ENCODE peak calls at places on chromosomes 13 and 19, in ten cellular contexts. U, L, O, Z, W, B, X, Y, K and D are unnamed samples. For H3K4me1, the result is how much of the 10 kb centered on the place peaks cover.

GRCh38 chr13:34822681-34823080 is 119.4 kb upstream of the NBEA start:
- DNase-seq in U (no peak), L (no peak), O (no peak), Z (no peak), W (no peak), B (no peak), X (no peak), Y (no peak), K (no peak), D (no peak)

GRCh38 chr19:39998511-39998910 is 1.7 kb downstream of the ZNF546 start:
- DNase-seq in U (no peak), L (peak), O (no peak), Z (no peak), W (peak), B (no peak), X (no peak), Y (no peak), K (no peak), D (no peak)

GRCh38 chr13:63625869-63626268 is 2210.2 kb upstream of the PCDH20 start:
- DNase-seq in U (no peak), L (peak), O (no peak), Z (peak), W (peak), B (no peak), X (no peak), Y (no peak), K (no peak), D (no peak)

GRCh38 chr13:99218545-99218944 is 17.9 kb downstream of the UBAC2 start:
- DNase-seq in U (peak), L (peak), O (no peak), Z (no peak), W (no peak), B (peak), X (no peak), Y (no peak), K (no peak), D (no peak)

GRCh38 chr13:65787087-65787486 is 1443.0 kb downstream of the PCDH9 start:
- DNase-seq in U (no peak), L (peak), O (no peak), Z (no peak), W (no peak), B (no peak), X (no peak), Y (no peak), K (no peak), D (no peak)

GRCh38 chr19:52897149-52897935 is at the start of gene ZNF320:
- DNase-seq in U (peak), L (peak), O (peak), Z (peak), W (peak), B (peak), X (peak), Y (peak), K (peak), D (peak)

GRCh38 chr13:78022164-78022877 is 103.7 kb upstream of the EDNRB start:
- DNase-seq in U (no peak), L (peak), O (peak), Z (peak), W (no peak), B (peak), X (peak), Y (peak), K (peak), D (no peak)

GRCh38 chr13:19382111-19382510 is 179.2 kb downstream of the TPTE2 start:
- DNase-seq in U (no peak), L (no peak), O (no peak), Z (no peak), W (no peak), B (no peak), X (no peak), Y (no peak), K (no peak), D (no peak)

GRCh38 chr13:45511310-45512147 is 46.8 kb downstream of the COG3 start:
- DNase-seq in U (peak), L (peak), O (peak), Z (peak), W (peak), B (no peak), X (peak), Y (no peak), K (peak), D (no peak)

GRCh38 chr13:113969973-113970611 is 3.8 kb downstream of the C13orf46 start:
- DNase-seq in U (peak), L (no peak), O (no peak), Z (no peak), W (no peak), B (peak), X (no peak), Y (no peak), K (no peak), D (peak)

GRCh38 chr19:45901432-45901903 is 945 bp downstream of the MYPOP start:
- DNase-seq in U (peak), L (peak), O (no peak), Z (peak), W (peak), B (peak), X (no peak), Y (peak), K (no peak), D (no peak)

GRCh38 chr19:48121909-48122371 is 11.3 kb upstream of the PLA2G4C start:
- DNase-seq in U (no peak), L (no peak), O (no peak), Z (no peak), W (no peak), B (no peak), X (no peak), Y (no peak), K (no peak), D (no peak)

GRCh38 chr13:39317284-39317683 is 279.0 kb downstream of the NHLRC3 start:
- DNase-seq in U (no peak), L (peak), O (no peak), Z (peak), W (peak), B (no peak), X (no peak), Y (peak), K (no peak), D (no peak)

GRCh38 chr19:53865918-53866696 is 1.6 kb upstream of the MYADM start:
- DNase-seq in U (peak), L (peak), O (no peak), Z (peak), W (peak), B (peak), X (no peak), Y (peak), K (peak), D (no peak)

GRCh38 chr19:2542341-2543069 is 66.6 kb downstream of the GADD45B start:
- DNase-seq in U (no peak), L (peak), O (no peak), Z (peak), W (no peak), B (no peak), X (no peak), Y (no peak), K (no peak), D (no peak)

GRCh38 chr19:51224163-51224641 is 678 bp upstream of the CD33 start:
- DNase-seq in U (no peak), L (no peak), O (no peak), Z (no peak), W (no peak), B (no peak), X (no peak), Y (no peak), K (no peak), D (no peak)

GRCh38 chr13:32811297-32811800 is 204.9 kb upstream of the KL start:
- DNase-seq in U (no peak), L (no peak), O (no peak), Z (peak), W (peak), B (no peak), X (no peak), Y (no peak), K (no peak), D (no peak)

GRCh38 chr19:10120538-10121198 is 969 bp upstream of the EIF3G start:
- DNase-seq in U (no peak), L (peak), O (peak), Z (peak), W (peak), B (no peak), X (no peak), Y (peak), K (no peak), D (no peak)

GRCh38 chr19:6217752-6218403 is 61.9 kb downstream of the MLLT1 start:
- DNase-seq in U (no peak), L (no peak), O (no peak), Z (no peak), W (no peak), B (no peak), X (no peak), Y (no peak), K (no peak), D (no peak)
- H3K4me1 ChIP-seq in U (under half), L (under half), O (under half), Z (under half), W (under half), B (half or more), X (under half), Y (under half), K (under half), D (under half)

GRCh38 chr19:41421973-41422372 is 5.2 kb downstream of the B3GNT8 start:
- DNase-seq in U (no peak), L (no peak), O (no peak), Z (no peak), W (no peak), B (no peak), X (no peak), Y (no peak), K (no peak), D (no peak)
- H3K4me1 ChIP-seq in U (under half), L (under half), O (under half), Z (under half), W (under half), B (under half), X (under half), Y (under half), K (under half), D (under half)

GRCh38 chr13:95298971-95299627 is 2.2 kb downstream of the ABCC4 start:
- DNase-seq in U (no peak), L (peak), O (no peak), Z (peak), W (peak), B (no peak), X (no peak), Y (no peak), K (no peak), D (no peak)

GRCh38 chr13:95301135-95301946 is at the start of gene ABCC4:
- DNase-seq in U (peak), L (peak), O (no peak), Z (peak), W (peak), B (peak), X (peak), Y (peak), K (peak), D (no peak)

GRCh38 chr13:95300625-95301134 is 571 bp downstream of the ABCC4 start:
- DNase-seq in U (peak), L (peak), O (no peak), Z (peak), W (peak), B (peak), X (peak), Y (no peak), K (peak), D (no peak)

GRCh38 chr13:95304446-95304845 is 3.2 kb upstream of the ABCC4 start:
- DNase-seq in U (no peak), L (no peak), O (no peak), Z (no peak), W (no peak), B (no peak), X (peak), Y (no peak), K (no peak), D (no peak)

GRCh38 chr13:95301947-95302386 is 716 bp upstream of the ABCC4 start:
- DNase-seq in U (no peak), L (no peak), O (no peak), Z (peak), W (no peak), B (no peak), X (no peak), Y (peak), K (no peak), D (no peak)
- H3K4me1 ChIP-seq in U (under half), L (under half), O (under half), Z (under half), W (under half), B (under half), X (under half), Y (under half), K (under half), D (under half)

GRCh38 chr19:18027151-18027550 is 19.2 kb downstream of the ARRDC2 start:
- DNase-seq in U (no peak), L (no peak), O (no peak), Z (no peak), W (no peak), B (no peak), X (no peak), Y (no peak), K (no peak), D (no peak)

GRCh38 chr19:18017275-18018083 is 9.5 kb downstream of the ARRDC2 start:
- DNase-seq in U (no peak), L (no peak), O (no peak), Z (no peak), W (no peak), B (no peak), X (no peak), Y (no peak), K (no peak), D (no peak)

GRCh38 chr19:18020212-18021067 is 12.5 kb downstream of the ARRDC2 start:
- DNase-seq in U (peak), L (peak), O (no peak), Z (peak), W (peak), B (peak), X (no peak), Y (peak), K (no peak), D (peak)

GRCh38 chr19:18023596-18024212 is 15.7 kb downstream of the ARRDC2 start:
- DNase-seq in U (peak), L (no peak), O (no peak), Z (peak), W (no peak), B (peak), X (peak), Y (peak), K (peak), D (no peak)

DNA sequence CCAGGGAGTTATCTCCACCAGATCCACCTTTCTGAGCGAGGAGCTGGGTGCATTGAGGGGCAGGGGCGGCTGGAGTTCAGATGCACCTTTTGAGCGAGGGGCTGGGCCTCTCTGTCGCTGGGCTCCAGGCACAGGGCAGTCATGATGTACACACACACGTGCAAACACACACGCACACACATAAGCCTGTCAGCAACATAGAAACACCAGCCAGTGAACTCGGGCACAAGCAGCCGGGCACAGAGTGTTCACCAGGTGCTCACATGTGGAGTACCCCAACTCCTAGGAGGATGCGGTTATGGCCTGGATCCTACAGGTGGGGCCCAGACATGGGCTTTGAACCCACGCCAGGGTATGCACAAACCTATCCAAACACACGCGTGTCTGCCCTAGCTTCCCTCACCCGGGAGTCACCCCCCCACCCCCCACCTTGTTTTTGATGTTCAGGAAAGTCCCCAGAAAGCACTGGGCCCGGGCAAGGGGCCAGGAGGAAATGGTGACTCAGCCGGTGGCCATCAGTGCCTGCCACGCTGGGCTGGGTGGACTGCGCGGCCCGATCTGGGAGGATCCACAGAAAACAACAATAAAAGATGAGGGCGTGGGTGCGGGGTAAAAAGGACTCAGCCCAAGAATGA is 13.3 kb downstream of the ARRDC2 start:
- DNase-seq in U (peak), L (peak), O (no peak), Z (peak), W (peak), B (peak), X (no peak), Y (peak), K (no peak), D (peak)
- H3K4me1 ChIP-seq in U (under half), L (under half), O (under half), Z (under half), W (under half), B (half or more), X (under half), Y (half or more), K (half or more), D (half or more)

GRCh38 chr13:97231118-97231831 is 9.1 kb downstream of the MBNL2 start:
- DNase-seq in U (no peak), L (no peak), O (no peak), Z (no peak), W (no peak), B (no peak), X (no peak), Y (no peak), K (no peak), D (no peak)

GRCh38 chr13:97226788-97227627 is 4.9 kb downstream of the MBNL2 start:
- DNase-seq in U (peak), L (no peak), O (no peak), Z (peak), W (no peak), B (peak), X (peak), Y (no peak), K (peak), D (no peak)

GRCh38 chr13:97231832-97232201 is 9.7 kb downstream of the MBNL2 start:
- DNase-seq in U (no peak), L (peak), O (no peak), Z (no peak), W (no peak), B (no peak), X (no peak), Y (no peak), K (no peak), D (no peak)

GRCh38 chr13:97229699-97230098 is 7.6 kb downstream of the MBNL2 start:
- DNase-seq in U (no peak), L (no peak), O (no peak), Z (no peak), W (no peak), B (no peak), X (no peak), Y (no peak), K (no peak), D (no peak)

GRCh38 chr13:97228850-97229521 is 6.9 kb downstream of the MBNL2 start:
- DNase-seq in U (no peak), L (peak), O (no peak), Z (no peak), W (no peak), B (no peak), X (no peak), Y (no peak), K (no peak), D (no peak)
- H3K4me1 ChIP-seq in U (half or more), L (under half), O (under half), Z (under half), W (half or more), B (half or more), X (under half), Y (under half), K (under half), D (half or more)

DNA sequence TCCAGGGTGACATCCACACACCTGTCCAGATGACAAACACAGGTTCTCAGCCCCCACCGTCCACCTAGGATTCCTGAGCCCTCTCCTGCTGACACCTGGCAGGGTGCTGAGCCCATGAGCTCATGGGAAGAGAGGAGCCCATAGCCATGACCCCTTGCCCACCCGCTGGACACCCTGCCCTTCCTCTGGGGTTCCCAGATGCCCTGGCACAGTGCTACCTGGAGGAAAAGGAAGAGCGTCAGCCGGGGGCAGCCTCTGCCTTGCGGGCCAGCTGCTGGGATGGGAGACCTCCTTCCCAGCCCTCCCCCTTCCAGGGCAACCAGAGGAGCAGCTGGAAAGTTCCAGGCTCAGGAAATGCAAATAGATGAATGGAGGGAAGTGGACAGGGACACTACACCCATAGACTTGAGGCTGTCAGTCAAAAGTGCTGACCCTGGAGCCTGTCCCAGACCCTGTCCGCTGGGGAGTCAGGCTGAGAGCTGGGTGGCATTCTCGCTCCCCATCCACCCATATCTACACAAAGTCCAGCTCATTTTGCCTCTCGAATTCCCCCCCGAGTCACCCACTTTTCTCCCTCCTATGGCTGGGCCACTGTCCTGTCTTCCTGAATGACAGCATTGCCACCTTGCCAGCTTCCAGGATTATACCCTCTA is 12.3 kb upstream of the ARHGEF18 start:
- DNase-seq in U (no peak), L (no peak), O (no peak), Z (no peak), W (no peak), B (no peak), X (no peak), Y (no peak), K (no peak), D (no peak)
- H3K4me1 ChIP-seq in U (under half), L (under half), O (under half), Z (under half), W (under half), B (under half), X (half or more), Y (under half), K (under half), D (under half)

GRCh38 chr13:51154029-51154555 is 43.0 kb upstream of the C13orf42 start:
- DNase-seq in U (no peak), L (peak), O (no peak), Z (peak), W (peak), B (no peak), X (no peak), Y (no peak), K (no peak), D (no peak)
- H3K4me1 ChIP-seq in U (under half), L (under half), O (under half), Z (under half), W (under half), B (under half), X (under half), Y (under half), K (under half), D (under half)

DNA sequence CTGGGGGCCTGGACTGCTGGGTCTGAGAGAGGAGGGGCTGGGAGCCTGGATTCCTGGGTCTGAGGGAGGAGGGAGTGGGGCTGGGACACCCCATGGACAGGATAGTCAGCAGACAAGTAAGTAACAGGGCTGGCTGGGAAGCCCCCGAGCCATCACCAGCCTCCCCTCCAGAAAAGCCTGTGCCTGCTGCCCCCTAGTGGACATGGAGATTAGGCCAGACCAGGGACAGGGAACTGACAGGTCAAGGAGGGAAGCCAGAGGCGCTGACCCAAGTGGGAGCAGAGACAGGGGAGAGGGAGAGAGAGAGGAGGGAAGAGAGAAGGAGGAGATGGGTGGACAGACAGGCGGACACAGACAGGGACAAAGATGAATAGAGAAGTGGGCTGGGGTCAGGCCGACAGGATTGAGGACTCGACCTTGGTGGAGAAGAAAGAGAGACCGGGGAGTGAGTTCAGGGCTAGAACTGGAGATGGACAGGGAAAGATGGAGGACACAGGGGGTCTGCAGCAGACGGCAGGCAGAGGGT is 6.7 kb upstream of the ERFL start:
- DNase-seq in U (peak), L (peak), O (no peak), Z (peak), W (peak), B (peak), X (peak), Y (no peak), K (peak), D (no peak)
- H3K4me1 ChIP-seq in U (under half), L (under half), O (under half), Z (under half), W (under half), B (under half), X (half or more), Y (under half), K (under half), D (under half)